ENCODE peak calls at places on chromosome 3, in four cellular contexts. T is GDM1; Y is activated T-helper 2 cell treated with anti-CD3 and anti-CD28 coated beads, Interferon-gamma antibody, Interleukin-2, Interleukin-4, amounts not matched to agents 10 μg/mL and 5 μg/mL and 100 μg/mL, durations not matched to agents 14 hours and 24 hours and 36 hours; M is AG20443. X is an unnamed sample.

GRCh38 chr3:127482216-127483004 is 108.1 kb downstream of the TPRA1 start:
- DNase-seq in T (no peak), Y (no peak), M (peak), X (peak)

GRCh38 chr3:169034401-169034800 is 629.1 kb downstream of the MECOM start:
- DNase-seq in T (no peak), Y (no peak), M (peak), X (peak)

GRCh38 chr3:182562274-182562673 is 231.0 kb upstream of the ATP11B start:
- DNase-seq in T (no peak), Y (no peak), M (no peak), X (no peak)

GRCh38 chr3:121574449-121574848 is 6.7 kb downstream of the ARGFX start:
- DNase-seq in T (no peak), Y (no peak), M (no peak), X (no peak)

GRCh38 chr3:195895900-195896360 is 12.4 kb downstream of the TNK2 start:
- DNase-seq in T (peak), Y (peak), M (peak), X (peak)

GRCh38 chr3:19206540-19206939 is 58.2 kb downstream of the KCNH8 start:
- DNase-seq in T (no peak), Y (no peak), M (no peak), X (no peak)

GRCh38 chr3:47005212-47006144 is 26.0 kb downstream of the NBEAL2 start:
- DNase-seq in T (no peak), Y (no peak), M (no peak), X (no peak)

GRCh38 chr3:149555941-149556340 is 81.4 kb downstream of the TM4SF4 start:
- DNase-seq in T (no peak), Y (no peak), M (peak), X (peak)

GRCh38 chr3:9399746-9400145 is 2.3 kb downstream of the SETD5 start:
- DNase-seq in T (no peak), Y (no peak), M (peak), X (peak)

GRCh38 chr3:127484601-127485388 is 105.7 kb downstream of the TPRA1 start:
- DNase-seq in T (no peak), Y (no peak), M (peak), X (no peak)

GRCh38 chr3:27681249-27681748 is 40.8 kb downstream of the EOMES start:
- DNase-seq in T (peak), Y (no peak), M (peak), X (peak)

X was measured in foreskin fibroblast.